ENCODE peak calls at places on chromosome 12, in ten cellular contexts. E is A549, I is K562, S is lower lobe of right lung, U is AG09319, B is GM20000, A is omental fat pad, M is cardiac muscle cell, N is brain microvascular endothelial cell, D is B cell. Z is an unnamed sample.

GRCh38 chr12:76030378-76031080 is 1.0 kb downstream of the PHLDA1 start:
- DNase-seq in E (peak), I (no peak), S (peak), U (no peak), B (peak), A (no peak), M (peak), N (peak), D (no peak), Z (no peak)

GRCh38 chr12:127515941-127516340 is 751.0 kb upstream of the TMEM132C start:
- DNase-seq in E (no peak), I (no peak), S (no peak), U (no peak), B (no peak), A (no peak), M (no peak), N (no peak), D (no peak), Z (no peak)

GRCh38 chr12:113203852-113204760 is 17.2 kb upstream of the TPCN1 start:
- DNase-seq in E (no peak), I (no peak), S (peak), U (no peak), B (no peak), A (no peak), M (peak), N (no peak), D (no peak), Z (no peak)

GRCh38 chr12:72035625-72036024 is 97.0 kb downstream of the TPH2 start:
- DNase-seq in E (no peak), I (no peak), S (no peak), U (no peak), B (no peak), A (no peak), M (no peak), N (no peak), D (no peak), Z (no peak)

GRCh38 chr12:106226884-106227640 is 20.8 kb downstream of the CKAP4 start:
- DNase-seq in E (peak), I (peak), S (no peak), U (no peak), B (peak), A (no peak), M (peak), N (peak), D (peak), Z (peak)

GRCh38 chr12:132163911-132164288 is 19.6 kb downstream of the NOC4L start:
- DNase-seq in E (peak), I (no peak), S (no peak), U (no peak), B (no peak), A (no peak), M (no peak), N (no peak), D (no peak), Z (no peak)

GRCh38 chr12:95851609-95852008 is 7.1 kb upstream of the SNRPF start:
- DNase-seq in E (no peak), I (no peak), S (no peak), U (no peak), B (no peak), A (no peak), M (no peak), N (no peak), D (no peak), Z (no peak)

GRCh38 chr12:47781479-47782371 is 8.7 kb downstream of the SLC48A1 start:
- DNase-seq in E (no peak), I (no peak), S (peak), U (no peak), B (no peak), A (no peak), M (no peak), N (no peak), D (no peak), Z (peak)

GRCh38 chr12:8452976-8453616 is 2.7 kb upstream of the CLEC6A start:
- DNase-seq in E (no peak), I (no peak), S (peak), U (no peak), B (no peak), A (no peak), M (no peak), N (no peak), D (no peak), Z (no peak)

GRCh38 chr12:14621821-14622220 is 54.1 kb upstream of the PLBD1 start:
- DNase-seq in E (no peak), I (no peak), S (no peak), U (no peak), B (peak), A (no peak), M (no peak), N (no peak), D (peak), Z (no peak)

GRCh38 chr12:6324936-6325750 is 14.7 kb downstream of the PLEKHG6 start:
- DNase-seq in E (peak), I (no peak), S (no peak), U (no peak), B (no peak), A (no peak), M (no peak), N (no peak), D (no peak), Z (no peak)

GRCh38 chr12:117059156-117059555 is 40.1 kb downstream of the TESC start:
- DNase-seq in E (no peak), I (no peak), S (no peak), U (no peak), B (no peak), A (no peak), M (no peak), N (no peak), D (no peak), Z (no peak)

GRCh38 chr12:26077915-26078314 is 46.9 kb downstream of the BHLHE41 start:
- DNase-seq in E (no peak), I (no peak), S (no peak), U (no peak), B (no peak), A (no peak), M (no peak), N (no peak), D (no peak), Z (no peak)

GRCh38 chr12:108815875-108816594 is 41.3 kb downstream of the SSH1 start:
- DNase-seq in E (no peak), I (no peak), S (no peak), U (no peak), B (no peak), A (no peak), M (no peak), N (no peak), D (no peak), Z (no peak)

GRCh38 chr12:77914089-77914488 is 83.4 kb downstream of the NAV3 start:
- DNase-seq in E (peak), I (no peak), S (no peak), U (no peak), B (no peak), A (no peak), M (peak), N (no peak), D (no peak), Z (no peak)

GRCh38 chr12:75936525-75937450 is 94.8 kb downstream of the PHLDA1 start:
- DNase-seq in E (no peak), I (no peak), S (no peak), U (no peak), B (no peak), A (no peak), M (no peak), N (no peak), D (no peak), Z (no peak)

GRCh38 chr12:53932915-53933314 is 5.7 kb upstream of the HOXC13 start:
- DNase-seq in E (no peak), I (no peak), S (no peak), U (no peak), B (no peak), A (no peak), M (no peak), N (no peak), D (no peak), Z (no peak)

GRCh38 chr12:123267991-123268843 is 3.4 kb downstream of the CDK2AP1 start:
- DNase-seq in E (no peak), I (no peak), S (peak), U (no peak), B (peak), A (no peak), M (no peak), N (no peak), D (no peak), Z (no peak)

GRCh38 chr12:49623142-49623899 is at the start of gene PRPF40B:
- DNase-seq in E (peak), I (peak), S (peak), U (peak), B (peak), A (peak), M (peak), N (peak), D (peak), Z (peak)
- TF ChIP-seq CTCF in E (peak), I (peak), S (peak), U (peak), B (peak), A (no peak), M (peak), N (peak), D (peak), Z (peak)

GRCh38 chr12:29901585-29901984 is 117.8 kb upstream of the TMTC1 start:
- DNase-seq in E (no peak), I (no peak), S (no peak), U (no peak), B (no peak), A (no peak), M (no peak), N (no peak), D (no peak), Z (no peak)
- TF ChIP-seq CTCF in E (no peak), I (no peak), S (no peak), U (peak), B (no peak), A (no peak), M (no peak), N (peak), D (no peak), Z (no peak)

DNA sequence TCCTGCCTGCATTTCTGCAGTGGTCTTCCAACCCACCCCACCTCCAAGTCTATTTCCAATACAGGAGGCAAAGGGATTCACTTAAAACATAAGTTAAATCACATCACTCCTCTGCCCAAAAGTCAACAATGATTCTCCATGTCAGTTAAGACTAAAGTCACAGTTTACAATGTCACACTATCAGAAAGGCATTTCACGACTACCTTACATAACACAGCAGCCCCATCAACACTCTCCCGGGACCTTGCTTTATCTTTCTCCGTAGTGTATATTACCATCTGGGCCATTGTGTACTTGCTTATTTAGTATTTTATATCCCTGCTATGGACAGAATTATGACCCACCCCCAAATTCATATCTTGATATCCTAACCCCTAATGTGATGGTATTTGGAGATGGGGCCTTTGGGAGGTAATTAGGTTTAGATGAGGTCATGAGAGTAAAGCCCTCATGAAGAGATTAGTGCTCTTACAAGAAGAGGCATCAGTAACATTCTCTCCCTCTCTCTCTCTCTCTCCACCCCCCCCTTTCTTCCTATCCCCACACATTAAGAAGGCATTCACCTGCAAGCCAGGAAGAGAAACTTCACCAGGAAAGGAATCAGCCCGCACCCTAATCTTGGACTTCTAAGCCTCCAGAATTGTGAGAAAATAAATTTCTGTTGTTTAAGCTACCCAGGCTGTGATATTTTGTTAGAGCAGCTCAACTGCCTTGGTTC is 112.7 kb downstream of the GXYLT1 start:
- DNase-seq in E (no peak), I (no peak), S (no peak), U (no peak), B (no peak), A (no peak), M (no peak), N (no peak), D (no peak), Z (no peak)
- TF ChIP-seq CTCF in E (no peak), I (no peak), S (no peak), U (no peak), B (no peak), A (no peak), M (no peak), N (no peak), D (no peak), Z (no peak)

GRCh38 chr12:128698573-128698972 is 125.2 kb downstream of the SLC15A4 start:
- DNase-seq in E (no peak), I (no peak), S (no peak), U (no peak), B (no peak), A (no peak), M (no peak), N (no peak), D (no peak), Z (no peak)
- TF ChIP-seq CTCF in E (no peak), I (no peak), S (no peak), U (no peak), B (no peak), A (no peak), M (no peak), N (no peak), D (no peak), Z (no peak)

Z was measured in D721Med.